ENCODE peak calls at places on chromosome 16, in four cellular contexts. M, N, Q and F are unnamed samples.

GRCh38 chr16:10577305-10578202 is 2.8 kb downstream of the EMP2 start:
- DNase-seq in M (no peak), Q (no peak), N (peak), F (no peak)

GRCh38 chr16:46972971-46973456 is 460 bp downstream of the DNAJA2 start:
- DNase-seq in Q (peak), N (peak), M (no peak), F (peak)

GRCh38 chr16:78563905-78564304 is 464.5 kb downstream of the WWOX start:
- DNase-seq in Q (no peak), N (no peak), M (no peak), F (no peak)

GRCh38 chr16:72552675-72553074 is 380.7 kb upstream of the PMFBP1 start:
- DNase-seq in N (no peak), M (no peak), Q (no peak), F (no peak)

GRCh38 chr16:31105677-31106213 is 2.4 kb upstream of the BCKDK start:
- DNase-seq in M (no peak), Q (peak), N (peak), F (peak)

GRCh38 chr16:47375423-47375822 is 85.4 kb downstream of the ITFG1 start:
- DNase-seq in N (no peak), M (no peak), Q (no peak), F (no peak)

GRCh38 chr16:56032072-56032471 is 156.9 kb upstream of the CES5A start:
- DNase-seq in N (no peak), M (no peak), Q (no peak), F (no peak)

GRCh38 chr16:56669005-56669839 is at the start of gene MT1H:
- DNase-seq in Q (no peak), M (no peak), N (no peak), F (no peak)

GRCh38 chr16:66728117-66728787 is 23.2 kb downstream of the DYNC1LI2 start:
- DNase-seq in Q (peak), N (no peak), M (peak), F (no peak)

GRCh38 chr16:77383606-77384187 is 51.1 kb downstream of the ADAMTS18 start:
- DNase-seq in Q (no peak), M (no peak), N (no peak), F (no peak)

GRCh38 chr16:11408261-11408660 is 63.0 kb downstream of the RMI2 start:
- DNase-seq in M (no peak), Q (no peak), N (no peak), F (no peak)

GRCh38 chr16:85448557-85449194 is 164.4 kb upstream of the GSE1 start:
- DNase-seq in Q (peak), M (no peak), N (no peak), F (no peak)

GRCh38 chr16:23754594-23755483 is at the start of gene CHP2:
- DNase-seq in N (peak), Q (no peak), M (no peak), F (no peak)

GRCh38 chr16:73427177-73427576 is 379.2 kb upstream of the ZFHX3 start:
- DNase-seq in Q (no peak), N (no peak), M (no peak), F (no peak)

GRCh38 chr16:31334934-31335333 is 20.0 kb upstream of the ITGAX start:
- DNase-seq in N (peak), Q (no peak), M (no peak), F (no peak)

GRCh38 chr16:56795011-56795410 is 65.1 kb downstream of the NUP93 start:
- DNase-seq in M (no peak), Q (no peak), N (no peak), F (no peak)

GRCh38 chr16:13923703-13924298 is 3.8 kb downstream of the ERCC4 start:
- DNase-seq in N (no peak), Q (peak), M (no peak), F (no peak)

GRCh38 chr16:71630808-71631207 is 4.8 kb downstream of the MARVELD3 start:
- DNase-seq in N (no peak), Q (no peak), M (no peak), F (no peak)

GRCh38 chr16:14024300-14024699 is 46.8 kb upstream of the MRTFB start:
- DNase-seq in M (no peak), N (no peak), Q (peak), F (no peak)

GRCh38 chr16:57510016-57510871 is 24.0 kb upstream of the DOK4 start:
- DNase-seq in M (no peak), Q (no peak), N (peak), F (no peak)

GRCh38 chr16:24977673-24978065 is 37.5 kb downstream of the ARHGAP17 start:
- DNase-seq in M (no peak), N (no peak), Q (no peak), F (no peak)

GRCh38 chr16:74025-74424 is 1.6 kb upstream of the RHBDF1 start:
- DNase-seq in M (no peak), Q (no peak), N (no peak), F (no peak)

GRCh38 chr16:77273-77806 is 685 bp upstream of the MPG start:
- DNase-seq in N (peak), M (no peak), Q (peak), F (peak)

GRCh38 chr16:74437-75318 is 2.2 kb upstream of the RHBDF1 start:
- DNase-seq in N (no peak), M (no peak), Q (no peak), F (no peak)

GRCh38 chr16:76535-77272 is 1.3 kb upstream of the MPG start:
- DNase-seq in N (peak), M (no peak), Q (peak), F (no peak)

GRCh38 chr16:75580-76501 is 2.2 kb upstream of the MPG start:
- DNase-seq in Q (peak), N (peak), M (peak), F (peak)
- TF ChIP-seq CTCF in Q (peak), N (no peak), M (peak), F (no peak)

GRCh38 chr16:29009050-29009837 is 24.4 kb downstream of the LAT start:
- DNase-seq in M (no peak), N (no peak), Q (no peak), F (no peak)
- TF ChIP-seq CTCF in M (no peak), N (no peak), Q (no peak), F (no peak)

DNA sequence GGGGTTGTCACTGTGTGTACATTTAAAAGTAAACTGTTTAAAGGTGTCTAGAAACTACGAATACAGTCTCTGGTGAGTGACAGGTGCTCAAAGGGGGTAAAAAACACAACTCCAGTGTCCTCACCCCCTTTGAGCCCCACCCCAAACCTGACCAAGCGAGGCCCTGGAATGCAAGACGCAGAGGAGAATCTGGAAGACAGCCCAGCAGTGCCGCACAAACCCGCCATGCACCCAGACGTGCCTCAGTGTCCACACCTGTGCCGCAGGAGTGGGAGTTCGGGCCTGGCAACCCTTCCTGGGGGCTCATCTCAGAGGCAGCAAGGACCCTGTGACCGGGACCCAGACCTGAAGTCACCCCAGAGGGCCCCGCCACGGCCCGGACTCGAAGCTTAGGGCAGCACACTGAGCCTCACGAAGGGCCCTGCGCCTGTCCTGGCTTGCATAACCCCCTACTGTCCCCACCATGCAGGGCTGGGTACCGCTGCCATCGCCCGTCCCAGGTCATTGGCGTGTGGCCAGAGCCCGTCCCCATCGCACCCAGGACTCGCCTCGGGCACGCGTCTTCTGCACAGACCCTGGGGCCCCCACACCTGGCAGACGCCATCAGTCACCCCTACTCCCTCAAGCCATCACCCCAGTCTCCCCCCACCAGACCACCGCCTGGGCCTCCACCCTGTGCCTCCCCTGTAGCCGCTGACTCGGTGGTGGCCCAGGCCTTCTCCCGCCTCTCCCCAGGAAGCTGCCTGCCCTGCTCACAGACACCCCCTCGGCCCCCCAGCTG is 33.0 kb upstream of the ZC3H18 start:
- DNase-seq in M (no peak), N (peak), Q (no peak), F (no peak)
- TF ChIP-seq CTCF in M (no peak), N (no peak), Q (peak), F (no peak)

GRCh38 chr16:59305850-59306249 is 571.7 kb upstream of the GOT2 start:
- DNase-seq in M (no peak), Q (no peak), N (no peak), F (no peak)
- TF ChIP-seq CTCF in M (no peak), Q (no peak), N (no peak), F (no peak)

DNA sequence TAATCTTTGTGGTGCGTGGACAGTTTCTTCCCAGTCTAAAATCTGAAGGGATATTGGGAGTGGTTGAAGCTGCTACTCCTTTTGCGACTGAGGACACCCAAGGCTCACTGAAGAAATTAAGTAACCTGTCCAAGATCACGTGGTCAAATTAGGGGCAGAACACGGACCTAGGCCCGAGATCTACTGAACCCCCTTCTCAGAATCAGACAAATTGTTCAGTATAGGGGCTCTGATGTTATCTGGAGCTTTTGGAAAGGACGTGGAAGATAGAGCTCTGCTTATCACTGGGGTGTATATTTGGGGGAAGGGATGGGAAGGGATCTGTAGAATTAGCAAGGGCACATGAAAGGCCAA is 857 bp downstream of the TANGO6 start:
- DNase-seq in N (no peak), M (no peak), Q (no peak), F (no peak)
- TF ChIP-seq CTCF in N (no peak), M (no peak), Q (peak), F (no peak)